ENCODE peak calls at places on chromosomes 16 and 17, in six cellular contexts. S is neuronal stem cell, N is H9, L is IMR-90, J is H1, B is mesenchymal stem cell. Q is an unnamed sample.

GRCh38 chr17:16968786-16969185 is 3.1 kb downstream of the TNFRSF13B start:
- DNase-seq in S (no peak), L (no peak), J (no peak), B (no peak), N (no peak), Q (no peak)

GRCh38 chr17:42548070-42548837 is 4.5 kb upstream of the HSD17B1 start:
- DNase-seq in L (no peak), N (peak; percentile 97), S (peak; percentile 71), J (peak; percentile 82), B (peak; percentile 53), Q (peak; percentile 83)

GRCh38 chr16:73173396-73173795 is 125.5 kb upstream of the ZFHX3 start:
- DNase-seq in N (no peak), B (no peak), L (no peak), S (no peak), J (no peak), Q (no peak)

GRCh38 chr17:49496183-49496865 is 1.2 kb downstream of the NGFR start:
- DNase-seq in B (peak; percentile 59), S (peak; percentile 80), J (no peak), L (peak; percentile 28), N (peak; percentile 86), Q (peak; percentile 63)

GRCh38 chr17:72850410-72850809 is 242.1 kb downstream of the SLC39A11 start:
- DNase-seq in S (no peak), N (no peak), B (no peak), L (peak; percentile 84), J (no peak), Q (no peak)

GRCh38 chr16:51359141-51359960 is 208.3 kb upstream of the SALL1 start:
- DNase-seq in B (peak; percentile 15), L (peak; percentile 5), S (peak; percentile 88), J (peak; percentile 59), N (peak; percentile 43), Q (no peak)

GRCh38 chr17:75693500-75694481 is 26.7 kb downstream of the SAP30BP start:
- DNase-seq in N (peak; percentile 79), J (no peak), S (peak; percentile 33), B (peak; percentile 88), L (peak; percentile 56), Q (no peak)

GRCh38 chr17:51189628-51190027 is 23.4 kb downstream of the NME2 start:
- DNase-seq in J (no peak), S (no peak), N (no peak), B (peak; percentile 15), L (peak; percentile 29), Q (no peak)

GRCh38 chr17:16935786-16936185 is 36.1 kb downstream of the TNFRSF13B start:
- DNase-seq in S (no peak), B (no peak), J (no peak), L (no peak), N (peak; percentile 20), Q (no peak)

GRCh38 chr17:42685831-42686230 is 3.5 kb downstream of the CNTNAP1 start:
- DNase-seq in J (no peak), B (no peak), S (no peak), L (no peak), N (peak; percentile 33), Q (peak; percentile 52)

GRCh38 chr16:13118091-13118490 is 216.7 kb downstream of the SHISA9 start:
- DNase-seq in S (no peak), B (no peak), L (no peak), N (no peak), J (no peak), Q (no peak)
- H3K4ac ChIP-seq in S (no peak overlapping the region), B (no peak overlapping the region), L (no peak overlapping the region), N (no peak overlapping the region), J (peak overlapping the region; percentile 8), Q (no peak overlapping the region)

GRCh38 chr16:75660726-75661302 is 13.2 kb downstream of the TERF2IP start:
- DNase-seq in J (no peak), N (no peak), S (no peak), B (no peak), L (no peak), Q (no peak)

GRCh38 chr16:75658175-75658574 is 10.6 kb downstream of the TERF2IP start:
- DNase-seq in L (no peak), N (no peak), B (no peak), S (no peak), J (no peak), Q (no peak)

GRCh38 chr16:75660321-75660720 is 12.7 kb downstream of the TERF2IP start:
- DNase-seq in J (no peak), N (no peak), L (no peak), B (no peak), S (no peak), Q (no peak)
- H4K91ac ChIP-seq in J (no peak overlapping the region), N (no peak overlapping the region), L (no peak overlapping the region), B (no peak overlapping the region), S (no peak overlapping the region), Q (no peak overlapping the region)

DNA sequence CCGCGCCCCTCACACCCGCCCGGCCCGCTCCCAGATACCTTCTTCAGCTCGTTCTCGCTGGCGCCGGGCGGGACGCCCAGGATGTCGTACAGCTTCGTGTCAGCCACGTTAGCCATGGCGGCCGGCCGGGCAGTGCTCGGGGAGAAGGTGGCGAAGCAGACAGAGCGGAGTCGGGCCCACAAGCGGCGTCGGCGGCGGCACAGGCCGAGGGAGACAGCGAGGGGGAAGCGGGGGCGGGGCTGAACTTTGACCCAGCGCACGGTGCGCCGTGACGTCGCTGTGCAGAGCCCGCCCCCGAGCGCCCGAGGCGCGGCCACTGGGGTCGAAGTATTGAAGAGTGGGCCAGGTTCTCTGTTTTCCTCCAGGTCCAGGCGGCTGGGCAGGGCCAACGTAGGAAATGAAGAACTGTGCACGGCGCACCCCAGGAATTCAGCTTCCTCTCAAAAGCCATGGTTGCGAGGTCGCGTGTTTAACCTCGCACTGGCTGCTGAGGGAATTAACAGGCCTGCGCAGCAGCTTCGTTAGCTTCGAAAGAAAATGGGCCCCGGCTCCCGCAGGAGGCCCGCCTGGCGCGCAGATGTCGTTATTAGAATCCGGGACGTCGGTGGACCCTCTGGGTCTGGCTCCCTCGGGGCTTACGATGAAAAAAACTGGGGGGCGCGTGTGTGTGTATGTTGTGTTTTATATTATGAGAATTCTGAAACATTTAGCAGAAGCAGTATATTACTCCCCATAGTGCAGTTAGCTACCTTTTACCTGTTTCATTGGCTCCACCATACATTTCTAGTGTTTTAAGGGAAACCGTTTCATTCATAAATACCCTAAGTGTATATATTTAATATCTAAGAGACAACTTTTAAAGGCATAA is at the start of gene DNAJA2:
- DNase-seq in J (peak; percentile 65), B (peak; percentile 90), S (peak; percentile 88), N (peak; percentile 88), L (peak; percentile 84), Q (peak; percentile 91)
- H3K18ac ChIP-seq in J (peak within 1 kb of the TSS; percentile 93), B (peak within 1 kb of the TSS; percentile 90), S (peak within 1 kb of the TSS; percentile 98), N (peak within 1 kb of the TSS; percentile 83), L (peak within 1 kb of the TSS; percentile 70), Q (peak within 1 kb of the TSS; percentile 97)

DNA sequence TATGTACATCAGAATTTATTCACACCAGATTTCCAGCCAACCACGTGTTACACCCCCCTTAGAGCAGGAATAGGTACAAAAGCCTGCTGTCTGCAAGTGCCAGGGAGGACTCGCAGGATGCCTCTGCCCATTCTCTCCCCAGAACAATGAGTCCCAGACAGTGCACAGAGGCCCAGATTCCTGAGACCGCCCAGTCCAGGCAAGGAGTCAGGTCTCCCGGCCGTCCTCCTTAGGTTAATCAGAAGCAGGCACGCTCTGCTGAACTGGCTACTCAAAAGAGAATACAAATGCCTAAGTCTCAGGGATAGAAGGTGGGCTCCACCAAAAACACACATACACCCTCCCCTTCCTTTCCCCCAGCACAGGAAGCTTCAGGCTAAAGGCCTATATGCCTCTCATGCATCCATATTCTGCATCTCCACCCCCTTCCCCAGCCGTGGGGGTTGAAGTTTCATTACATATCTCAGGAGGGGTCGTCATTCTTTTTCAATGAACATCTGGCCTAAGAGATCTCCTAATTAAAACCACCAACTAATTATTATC is 159.2 kb upstream of the CDH11 start:
- DNase-seq in B (no peak), N (no peak), S (peak; percentile 47), J (no peak), L (no peak), Q (no peak)
- H3K4ac ChIP-seq in B (no peak overlapping the region), N (no peak overlapping the region), S (no peak overlapping the region), J (no peak overlapping the region), L (no peak overlapping the region), Q (no peak overlapping the region)

GRCh38 chr16:2508722-2509400 is 4.9 kb upstream of the ATP6V0C start:
- DNase-seq in N (no peak), J (no peak), S (no peak), L (no peak), B (no peak), Q (no peak)

GRCh38 chr16:2511128-2511785 is 2.5 kb upstream of the ATP6V0C start:
- DNase-seq in L (peak; percentile 71), N (peak; percentile 57), S (no peak), B (peak; percentile 78), J (no peak), Q (no peak)

GRCh38 chr16:2507679-2508064 is 6.1 kb upstream of the ATP6V0C start:
- DNase-seq in L (no peak), J (no peak), N (no peak), S (no peak), B (no peak), Q (no peak)

GRCh38 chr16:2505695-2506094 is 8.1 kb upstream of the ATP6V0C start:
- DNase-seq in L (no peak), B (no peak), J (no peak), S (no peak), N (no peak), Q (no peak)

GRCh38 chr16:2507052-2507678 is 6.6 kb upstream of the ATP6V0C start:
- DNase-seq in L (no peak), J (no peak), B (no peak), S (no peak), N (no peak), Q (no peak)
- H4K91ac ChIP-seq in L (no peak overlapping the region), J (no peak overlapping the region), B (no peak overlapping the region), S (no peak overlapping the region), N (no peak overlapping the region), Q (no peak overlapping the region)